ENCODE peak calls at places on chromosome 20, in five cellular contexts. One of them, this sample, is unnamed.

GRCh38 chr20:49215232-49215631 is 4.0 kb upstream of the DDX27 start:
- DNase-seq in sigmoid colon: no peak
- DNase-seq in suprapubic skin: no peak
- DNase-seq in HCT116: no peak
- DNase-seq in H1: no peak
- DNase-seq in this sample: no peak

GRCh38 chr20:62963614-62964397 is 11.3 kb downstream of the SLC17A9 start:
- DNase-seq in sigmoid colon: no peak
- DNase-seq in suprapubic skin: no peak
- DNase-seq in HCT116: no peak
- DNase-seq in H1: no peak
- DNase-seq in this sample: no peak

GRCh38 chr20:22418738-22419137 is 165.6 kb downstream of the FOXA2 start:
- DNase-seq in sigmoid colon: no peak
- DNase-seq in suprapubic skin: no peak
- DNase-seq in HCT116: no peak
- DNase-seq in H1: no peak
- DNase-seq in this sample: no peak

GRCh38 chr20:63942250-63943006 is 13.8 kb downstream of the UCKL1 start:
- DNase-seq in sigmoid colon: peak
- DNase-seq in suprapubic skin: peak
- DNase-seq in HCT116: no peak
- DNase-seq in H1: peak
- DNase-seq in this sample: no peak

GRCh38 chr20:20568604-20569205 is 143.7 kb downstream of the RALGAPA2 start:
- DNase-seq in sigmoid colon: no peak
- DNase-seq in suprapubic skin: no peak
- DNase-seq in HCT116: no peak
- DNase-seq in H1: no peak
- DNase-seq in this sample: no peak

GRCh38 chr20:15835811-15836210 is 737.4 kb downstream of the KIF16B start:
- DNase-seq in sigmoid colon: no peak
- DNase-seq in suprapubic skin: no peak
- DNase-seq in HCT116: no peak
- DNase-seq in H1: no peak
- DNase-seq in this sample: no peak

GRCh38 chr20:828987-829386 is 4.5 kb upstream of the FAM110A start:
- DNase-seq in sigmoid colon: peak
- DNase-seq in suprapubic skin: no peak
- DNase-seq in HCT116: no peak
- DNase-seq in H1: no peak
- DNase-seq in this sample: no peak

GRCh38 chr20:16919841-16920240 is 171.7 kb downstream of the OTOR start:
- DNase-seq in sigmoid colon: no peak
- DNase-seq in suprapubic skin: no peak
- DNase-seq in HCT116: no peak
- DNase-seq in H1: no peak
- DNase-seq in this sample: no peak

GRCh38 chr20:41654884-41655283 is 36.7 kb upstream of the CHD6 start:
- DNase-seq in sigmoid colon: no peak
- DNase-seq in suprapubic skin: no peak
- DNase-seq in HCT116: no peak
- DNase-seq in H1: no peak
- DNase-seq in this sample: no peak

GRCh38 chr20:47764154-47764734 is 21.0 kb downstream of the SULF2 start:
- DNase-seq in sigmoid colon: no peak
- DNase-seq in suprapubic skin: no peak
- DNase-seq in HCT116: no peak
- DNase-seq in H1: no peak
- DNase-seq in this sample: no peak

GRCh38 chr20:14979472-14979986 is 642.1 kb upstream of the FLRT3 start:
- DNase-seq in sigmoid colon: no peak
- DNase-seq in suprapubic skin: no peak
- DNase-seq in HCT116: no peak
- DNase-seq in H1: no peak
- DNase-seq in this sample: no peak

GRCh38 chr20:31606928-31607639 is 2.0 kb downstream of the ID1 start:
- DNase-seq in sigmoid colon: no peak
- DNase-seq in suprapubic skin: peak
- DNase-seq in HCT116: peak
- DNase-seq in H1: peak
- DNase-seq in this sample: no peak

GRCh38 chr20:8190043-8190880 is 58.2 kb downstream of the PLCB1 start:
- DNase-seq in sigmoid colon: no peak
- DNase-seq in suprapubic skin: no peak
- DNase-seq in HCT116: no peak
- DNase-seq in H1: no peak
- DNase-seq in this sample: no peak

GRCh38 chr20:10902836-10903410 is 229.1 kb upstream of the JAG1 start:
- DNase-seq in sigmoid colon: no peak
- DNase-seq in suprapubic skin: no peak
- DNase-seq in HCT116: no peak
- DNase-seq in H1: no peak
- DNase-seq in this sample: no peak

GRCh38 chr20:23245553-23246128 is 105.0 kb upstream of the NXT1 start:
- DNase-seq in sigmoid colon: no peak
- DNase-seq in suprapubic skin: no peak
- DNase-seq in HCT116: no peak
- DNase-seq in H1: peak
- DNase-seq in this sample: no peak

GRCh38 chr20:32898721-32899120 is 40.0 kb downstream of the EFCAB8 start:
- DNase-seq in sigmoid colon: no peak
- DNase-seq in suprapubic skin: no peak
- DNase-seq in HCT116: no peak
- DNase-seq in H1: no peak
- DNase-seq in this sample: no peak

GRCh38 chr20:38806855-38807655 is 1.6 kb downstream of the PPP1R16B start:
- DNase-seq in sigmoid colon: no peak
- DNase-seq in suprapubic skin: no peak
- DNase-seq in HCT116: no peak
- DNase-seq in H1: peak
- DNase-seq in this sample: no peak

GRCh38 chr20:38805502-38805957 is at the start of gene PPP1R16B:
- DNase-seq in sigmoid colon: no peak
- DNase-seq in suprapubic skin: no peak
- DNase-seq in HCT116: no peak
- DNase-seq in H1: peak
- DNase-seq in this sample: peak

GRCh38 chr20:38804243-38804642 is 1.3 kb upstream of the PPP1R16B start:
- DNase-seq in sigmoid colon: no peak
- DNase-seq in suprapubic skin: no peak
- DNase-seq in HCT116: no peak
- DNase-seq in H1: no peak
- DNase-seq in this sample: no peak

GRCh38 chr20:38805958-38806854 is 709 bp downstream of the PPP1R16B start:
- DNase-seq in sigmoid colon: no peak
- DNase-seq in suprapubic skin: no peak
- DNase-seq in HCT116: no peak
- DNase-seq in H1: peak
- DNase-seq in this sample: no peak

DNA sequence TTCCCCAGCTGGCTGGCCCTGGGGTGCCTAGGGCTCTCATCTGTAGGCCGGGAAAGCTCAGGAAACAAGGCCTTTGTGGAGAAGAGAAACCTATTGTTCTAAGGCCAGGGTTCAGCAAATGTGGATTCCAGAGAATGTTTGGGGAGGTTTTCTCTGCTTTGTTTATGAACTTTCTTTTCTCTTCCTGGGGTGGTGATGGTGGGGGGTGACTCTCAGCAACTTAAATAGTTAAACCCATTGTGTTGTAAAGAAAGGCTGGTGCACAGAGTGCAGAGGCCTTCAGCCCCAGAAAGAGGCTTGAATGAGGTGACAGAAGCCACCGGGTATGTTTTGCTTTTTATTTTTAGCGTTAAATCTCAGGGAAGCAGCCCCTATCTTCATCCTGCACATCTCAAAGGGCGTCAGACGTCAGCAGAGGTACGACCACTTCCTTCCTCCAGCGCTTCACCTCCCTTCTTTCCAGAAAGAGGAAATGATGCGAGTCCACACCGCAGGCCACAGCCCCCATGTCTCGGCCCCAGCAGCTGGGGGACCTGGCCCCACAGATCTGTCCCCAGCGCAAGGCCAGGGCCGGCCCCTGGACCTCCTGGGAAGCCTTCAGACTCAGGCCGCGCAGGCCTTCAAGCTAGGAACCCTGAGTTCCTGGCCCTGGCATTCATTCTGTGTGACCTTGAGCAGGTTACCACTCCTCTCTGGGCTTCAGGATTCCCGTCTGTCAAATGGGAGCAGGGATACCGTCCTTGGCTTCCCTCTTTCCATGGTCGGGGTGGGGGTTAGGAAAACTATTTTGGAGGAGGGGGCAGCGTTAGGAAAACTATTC is 605 bp upstream of the PPP1R16B start:
- DNase-seq in sigmoid colon: no peak
- DNase-seq in suprapubic skin: no peak
- DNase-seq in HCT116: no peak
- DNase-seq in H1: no peak
- DNase-seq in this sample: no peak
- TF ChIP-seq POLR2AphosphoS5 in sigmoid colon: no peak
- TF ChIP-seq POLR2AphosphoS5 in suprapubic skin: no peak
- TF ChIP-seq POLR2AphosphoS5 in HCT116: no peak
- TF ChIP-seq POLR2AphosphoS5 in H1: no peak
- TF ChIP-seq POLR2AphosphoS5 in this sample: no peak

GRCh38 chr20:50810063-50810462 is 15.2 kb downstream of the BCAS4 start:
- DNase-seq in sigmoid colon: no peak
- DNase-seq in suprapubic skin: no peak
- DNase-seq in HCT116: no peak
- DNase-seq in H1: no peak
- DNase-seq in this sample: no peak
- H3K4me3 ChIP-seq in sigmoid colon: no peak
- H3K4me3 ChIP-seq in suprapubic skin: no peak
- H3K4me3 ChIP-seq in HCT116: no peak
- H3K4me3 ChIP-seq in H1: no peak
- H3K4me3 ChIP-seq in this sample: no peak

DNA sequence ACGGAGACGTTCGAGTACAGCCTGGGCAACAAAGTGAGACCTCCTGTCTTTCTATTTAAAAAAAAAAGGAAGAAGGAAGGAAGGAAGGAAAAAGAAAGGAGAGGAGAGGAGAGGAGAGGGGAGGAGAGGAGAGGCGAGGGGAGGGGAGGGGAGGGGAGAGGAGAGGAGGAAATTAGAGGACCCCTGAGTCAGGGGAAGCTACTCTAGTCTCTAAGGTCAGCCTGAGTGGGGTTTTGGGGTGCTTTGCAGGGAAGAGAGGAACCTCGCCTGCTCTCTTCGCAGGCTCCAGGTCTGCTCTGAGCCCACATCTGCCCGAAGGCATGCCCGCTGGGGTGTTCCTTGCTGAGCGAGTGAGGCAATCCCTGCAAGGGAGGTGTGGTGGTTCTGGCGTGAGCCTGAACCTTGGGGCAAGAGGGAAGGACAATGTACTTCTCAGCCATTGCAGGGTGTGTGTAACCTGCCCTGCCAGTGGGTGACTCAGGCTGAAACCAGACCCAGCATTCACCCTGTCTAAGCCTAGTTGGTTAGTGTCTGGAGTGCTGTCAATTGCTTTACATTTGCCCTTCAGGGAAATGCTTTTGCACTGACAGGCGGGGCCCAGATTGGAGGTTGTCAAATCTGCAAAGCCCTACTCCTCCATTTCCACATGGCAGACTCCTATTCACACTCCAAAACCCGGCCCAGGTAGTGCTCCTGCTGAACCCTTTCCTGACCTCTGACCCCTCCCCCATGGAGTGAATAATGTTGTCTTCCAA is 15.3 kb upstream of the MMP9 start:
- DNase-seq in sigmoid colon: peak
- DNase-seq in suprapubic skin: no peak
- DNase-seq in HCT116: peak
- DNase-seq in H1: no peak
- DNase-seq in this sample: no peak
- TF ChIP-seq POLR2AphosphoS5 in sigmoid colon: no peak
- TF ChIP-seq POLR2AphosphoS5 in suprapubic skin: peak
- TF ChIP-seq POLR2AphosphoS5 in HCT116: peak
- TF ChIP-seq POLR2AphosphoS5 in H1: no peak
- TF ChIP-seq POLR2AphosphoS5 in this sample: no peak

GRCh38 chr20:42705550-42705949 is 484.2 kb downstream of the PTPRT start:
- DNase-seq in sigmoid colon: no peak
- DNase-seq in suprapubic skin: no peak
- DNase-seq in HCT116: no peak
- DNase-seq in H1: no peak
- DNase-seq in this sample: no peak

GRCh38 chr20:42706762-42707161 is 482.9 kb downstream of the PTPRT start:
- DNase-seq in sigmoid colon: peak
- DNase-seq in suprapubic skin: no peak
- DNase-seq in HCT116: no peak
- DNase-seq in H1: no peak
- DNase-seq in this sample: no peak

GRCh38 chr20:42703744-42704143 is 486.0 kb downstream of the PTPRT start:
- DNase-seq in sigmoid colon: no peak
- DNase-seq in suprapubic skin: no peak
- DNase-seq in HCT116: no peak
- DNase-seq in H1: no peak
- DNase-seq in this sample: no peak

GRCh38 chr20:42708261-42708660 is 481.4 kb downstream of the PTPRT start:
- DNase-seq in sigmoid colon: no peak
- DNase-seq in suprapubic skin: no peak
- DNase-seq in HCT116: no peak
- DNase-seq in H1: no peak
- DNase-seq in this sample: no peak
- H3K4me3 ChIP-seq in sigmoid colon: no peak
- H3K4me3 ChIP-seq in suprapubic skin: no peak
- H3K4me3 ChIP-seq in HCT116: no peak
- H3K4me3 ChIP-seq in H1: no peak
- H3K4me3 ChIP-seq in this sample: no peak

This sample was measured in breast epithelium.